ENCODE peak calls at places on chromosomes 16 and 17, in ten cellular contexts. H is prostate gland; L is A549; M is Peyer's patch; R is AG10803; D is pancreas; U is heart left ventricle; A is fibroblast of lung; W is CD8-positive, alpha-beta T cell; B is cardiac fibroblast. K is an unnamed sample.

GRCh38 chr16:72677662-72678447 is 370.1 kb downstream of the ZFHX3 start:
- DNase-seq in B (no peak), L (no peak), D (no peak), H (no peak), A (peak; percentile 74), U (no peak), R (peak; percentile 29), M (no peak), W (no peak), K (peak; percentile 66)

GRCh38 chr16:84199861-84200260 is 8.9 kb downstream of the ADAD2 start:
- DNase-seq in M (no peak), R (peak; percentile 56), B (no peak), H (peak; percentile 47), W (no peak), D (no peak), A (no peak), L (no peak), U (no peak), K (no peak)

GRCh38 chr17:57762375-57762916 is 17.3 kb upstream of the CCDC182 start:
- DNase-seq in H (no peak), D (no peak), W (no peak), A (no peak), U (no peak), B (no peak), R (no peak), M (no peak), L (no peak), K (no peak)

GRCh38 chr17:76996741-76997694 is 128.8 kb downstream of the MGAT5B start:
- DNase-seq in L (no peak), D (no peak), B (no peak), R (no peak), A (no peak), M (no peak), U (no peak), W (no peak), H (no peak), K (no peak)

GRCh38 chr16:50616386-50616785 is 64.7 kb downstream of the SNX20 start:
- DNase-seq in U (no peak), R (no peak), M (no peak), W (no peak), B (peak; percentile 60), A (no peak), D (no peak), H (no peak), L (no peak), K (no peak)

GRCh38 chr17:79132271-79133064 is 57.8 kb downstream of the ENGASE start:
- DNase-seq in W (no peak), L (no peak), M (no peak), U (no peak), H (no peak), A (no peak), R (no peak), B (no peak), D (no peak), K (no peak)

GRCh38 chr16:61555718-61556441 is 480.4 kb downstream of the CDH8 start:
- DNase-seq in M (no peak), U (no peak), H (no peak), B (no peak), W (no peak), R (no peak), D (no peak), L (no peak), A (no peak), K (no peak)

GRCh38 chr17:4944163-4944553 is 4.1 kb downstream of the RNF167 start:
- DNase-seq in B (no peak), L (no peak), D (no peak), W (peak; percentile 47), H (no peak), A (no peak), U (no peak), M (peak; percentile 72), R (no peak), K (no peak)

GRCh38 chr17:54277868-54278267 is 455.1 kb downstream of the KIF2B start:
- DNase-seq in R (no peak), B (no peak), L (no peak), H (no peak), U (no peak), D (no peak), W (no peak), M (no peak), A (no peak), K (no peak)

GRCh38 chr17:14352139-14352538 is 51.3 kb downstream of the HS3ST3B1 start:
- DNase-seq in B (no peak), L (no peak), D (no peak), A (no peak), H (no peak), U (no peak), M (no peak), W (no peak), R (no peak), K (no peak)

GRCh38 chr16:19307587-19308241 is 22.2 kb downstream of the CLEC19A start:
- DNase-seq in A (no peak), H (no peak), R (no peak), M (no peak), W (no peak), B (no peak), D (no peak), U (no peak), L (no peak), K (no peak)

GRCh38 chr17:45087496-45087975 is 26.4 kb downstream of the NMT1 start:
- DNase-seq in D (no peak), L (no peak), H (peak; percentile 43), A (peak; percentile 59), B (no peak), U (no peak), M (no peak), R (peak; percentile 45), W (no peak), K (peak; percentile 38)

GRCh38 chr16:48632137-48632774 is 22.3 kb upstream of the N4BP1 start:
- DNase-seq in U (no peak), R (no peak), W (no peak), B (no peak), L (no peak), M (no peak), A (no peak), H (no peak), D (no peak), K (no peak)
- TF ChIP-seq CTCF in U (no peak), R (no peak), W (no peak), B (no peak), L (no peak), M (no peak), A (no peak), H (no peak), D (no peak), K (no peak)

DNA sequence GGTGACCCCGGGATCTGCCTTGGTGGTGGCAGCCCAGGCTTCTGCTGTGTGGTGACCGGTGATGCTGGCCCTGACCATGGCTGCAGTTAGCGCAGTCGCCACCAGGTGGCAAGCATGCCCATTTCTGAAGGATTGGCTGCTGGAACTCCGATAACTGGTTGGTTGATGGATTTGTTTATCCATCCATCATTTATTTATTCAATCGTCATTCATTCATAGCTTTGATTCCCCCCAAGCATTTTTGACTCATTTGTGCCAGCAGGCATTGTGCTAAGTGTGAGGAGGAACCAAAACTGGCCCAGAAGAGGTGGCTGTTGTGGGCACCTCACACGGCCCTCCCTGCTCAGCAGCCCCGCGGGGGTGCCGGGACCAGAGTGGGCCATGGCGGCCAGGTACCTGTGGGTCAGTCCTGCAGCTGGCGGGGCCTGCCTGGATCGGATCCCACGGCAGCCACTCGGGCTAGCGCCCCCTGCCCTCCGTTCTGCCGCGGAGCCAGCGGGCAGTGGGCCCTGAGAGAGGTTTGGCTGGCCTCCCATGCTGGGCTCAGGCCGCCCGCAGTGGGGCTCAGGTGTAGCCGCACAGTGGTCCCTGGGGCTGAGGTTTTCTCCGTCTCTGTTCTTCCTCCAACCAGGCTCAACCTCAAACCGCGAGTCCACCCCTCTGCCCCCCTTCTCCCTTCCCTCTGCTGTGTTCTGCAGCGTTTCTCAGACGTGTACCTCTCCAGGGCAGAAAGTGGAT is 28.8 kb upstream of the ITGA3 start:
- DNase-seq in H (peak; percentile 81), W (peak; percentile 84), L (peak; percentile 95), D (peak; percentile 98), B (peak; percentile 85), R (peak; percentile 72), M (peak; percentile 73), A (peak; percentile 69), U (peak; percentile 79), K (peak; percentile 89)
- H3K4me3 ChIP-seq in H (peak overlapping the region; percentile 5), W (no peak overlapping the region), L (peak overlapping the region; percentile 46), D (no peak overlapping the region), B (peak overlapping the region; percentile 24), R (peak overlapping the region; percentile 59), M (peak overlapping the region; percentile 29), A (peak overlapping the region; percentile 18), U (peak overlapping the region; percentile 1), K (peak overlapping the region; percentile 35)

DNA sequence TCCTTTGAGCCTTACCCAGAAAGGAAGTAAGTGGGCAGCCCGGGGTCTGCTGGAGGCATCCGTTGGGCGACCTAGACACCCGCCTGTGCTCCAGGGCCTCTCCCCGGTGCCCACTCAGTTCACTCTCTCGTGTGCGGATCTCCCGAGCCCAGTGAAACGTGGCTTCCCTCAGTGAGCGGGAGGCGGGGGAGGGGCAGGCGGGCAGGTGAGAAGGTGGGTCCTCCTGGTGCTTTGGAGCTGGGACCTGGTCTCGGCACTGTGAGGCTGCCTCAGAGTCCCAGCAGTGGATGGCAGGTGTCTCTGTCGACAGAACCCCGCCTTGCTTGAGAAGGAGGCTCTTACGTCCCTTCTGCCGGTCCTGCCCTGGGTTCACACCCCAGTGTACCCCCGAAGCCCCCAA is 8.0 kb downstream of the ZNF276 start:
- DNase-seq in R (no peak), A (no peak), M (no peak), U (no peak), H (no peak), L (no peak), D (no peak), B (no peak), W (no peak), K (no peak)
- TF ChIP-seq CTCF in R (no peak), A (no peak), M (no peak), U (no peak), H (no peak), L (no peak), D (no peak), B (no peak), W (no peak), K (no peak)

GRCh38 chr17:81539571-81539900 is 11.4 kb downstream of the FSCN2 start:
- DNase-seq in B (no peak), L (no peak), U (peak; percentile 14), R (no peak), M (no peak), A (no peak), D (no peak), H (no peak), W (no peak), K (no peak)

GRCh38 chr17:81539961-81540675 is 11.9 kb downstream of the FSCN2 start:
- DNase-seq in B (no peak), W (no peak), H (no peak), M (no peak), U (peak; percentile 20), A (no peak), L (no peak), D (no peak), R (no peak), K (no peak)

GRCh38 chr17:81538651-81539570 is 10.7 kb downstream of the FSCN2 start:
- DNase-seq in H (no peak), U (no peak), L (no peak), D (no peak), M (no peak), R (no peak), B (no peak), W (no peak), A (no peak), K (no peak)

GRCh38 chr17:81541123-81541522 is 11.0 kb downstream of the FAAP100 start:
- DNase-seq in W (no peak), M (no peak), H (no peak), B (no peak), A (no peak), D (peak; percentile 57), R (no peak), U (peak; percentile 14), L (no peak), K (no peak)

GRCh38 chr17:81540676-81541027 is 11.5 kb downstream of the FAAP100 start:
- DNase-seq in R (no peak), A (no peak), U (peak; percentile 13), B (no peak), M (no peak), H (no peak), D (peak; percentile 56), L (no peak), W (no peak), K (no peak)
- H3K4me3 ChIP-seq in R (no peak overlapping the region), A (no peak overlapping the region), U (no peak overlapping the region), B (no peak overlapping the region), M (no peak overlapping the region), H (no peak overlapping the region), D (no peak overlapping the region), L (no peak overlapping the region), W (no peak overlapping the region), K (no peak overlapping the region)

K was measured in brain microvascular endothelial cell.